ENCODE peak calls at places on chromosomes 4 and X, in four cellular contexts. N, S, Y and W are unnamed samples.

GRCh38 chr4:7070729-7071511 is 3.1 kb upstream of the GRPEL1 start:
- DNase-seq in N (peak), S (peak), Y (peak), W (peak)

GRCh38 chr4:15649914-15650545 is 5.1 kb downstream of the FBXL5 start:
- DNase-seq in N (peak), S (peak), Y (peak), W (peak)

GRCh38 chrX:140057001-140057411 is 91.7 kb upstream of the CXorf66 start:
- DNase-seq in N (peak), S (peak), Y (peak), W (peak)

GRCh38 chrX:40526412-40526811 is 54.4 kb upstream of the ATP6AP2 start:
- DNase-seq in N (no peak), S (no peak), Y (no peak), W (no peak)

GRCh38 chr4:156779774-156780173 is 191.8 kb downstream of the PDGFC start:
- DNase-seq in N (no peak), S (peak), Y (no peak), W (peak)

GRCh38 chr4:140059159-140059558 is 94.8 kb downstream of the MAML3 start:
- DNase-seq in N (no peak), S (no peak), Y (no peak), W (no peak)

GRCh38 chr4:174120446-174121142 is 162.9 kb downstream of the FBXO8 start:
- DNase-seq in N (peak), S (peak), Y (peak), W (peak)

GRCh38 chr4:84530871-84531270 is 31.8 kb upstream of the NKX6-1 start:
- DNase-seq in N (no peak), S (no peak), Y (no peak), W (peak)

GRCh38 chrX:19091596-19091995 is 30.7 kb downstream of the ADGRG2 start:
- DNase-seq in N (no peak), S (no peak), Y (no peak), W (no peak)

GRCh38 chr4:183617075-183617474 is 41.9 kb downstream of the RWDD4 start:
- DNase-seq in N (no peak), S (no peak), Y (no peak), W (no peak)

GRCh38 chrX:83469551-83469950 is 38.5 kb upstream of the POU3F4 start:
- DNase-seq in N (peak), S (no peak), Y (peak), W (no peak)

GRCh38 chr4:148166132-148166531 is 276.1 kb downstream of the NR3C2 start:
- DNase-seq in N (no peak), S (peak), Y (no peak), W (no peak)

GRCh38 chr4:67452100-67452887 is 93.0 kb downstream of the CENPC start:
- DNase-seq in N (no peak), S (no peak), Y (no peak), W (no peak)

GRCh38 chr4:13347517-13348125 is 136.5 kb downstream of the RAB28 start:
- DNase-seq in N (no peak), S (peak), Y (no peak), W (peak)

GRCh38 chr4:8557151-8558076 is 22.8 kb upstream of the GPR78 start:
- DNase-seq in N (no peak), S (no peak), Y (no peak), W (no peak)

GRCh38 chrX:1224954-1225353 is 12.5 kb upstream of the CRLF2 start:
- DNase-seq in N (no peak), S (no peak), Y (no peak), W (no peak)

GRCh38 chr4:48275247-48275646 is 5.6 kb upstream of the TEC start:
- DNase-seq in N (no peak), S (peak), Y (no peak), W (peak)

GRCh38 chr4:25437951-25438350 is 60.9 kb downstream of the ANAPC4 start:
- DNase-seq in N (no peak), S (no peak), Y (no peak), W (no peak)

GRCh38 chr4:79049840-79050520 is 110.7 kb upstream of the PAQR3 start:
- DNase-seq in N (no peak), S (no peak), Y (no peak), W (no peak)

GRCh38 chrX:2708601-2709200 is 17.6 kb downstream of the CD99 start:
- DNase-seq in N (peak), S (no peak), Y (no peak), W (no peak)

GRCh38 chrX:21176927-21177571 is 197.2 kb upstream of the CNKSR2 start:
- DNase-seq in N (no peak), S (peak), Y (no peak), W (no peak)

GRCh38 chr4:47532658-47533057 is 47.6 kb downstream of the ATP10D start:
- DNase-seq in N (no peak), S (no peak), Y (no peak), W (no peak)

GRCh38 chrX:113529425-113530013 is 688.9 kb upstream of the AMOT start:
- DNase-seq in N (no peak), S (no peak), Y (no peak), W (no peak)

GRCh38 chr4:87982036-87982435 is 6.5 kb downstream of the SPP1 start:
- DNase-seq in N (no peak), S (no peak), Y (no peak), W (no peak)

GRCh38 chr4:15396157-15396800 is 31.6 kb upstream of the C1QTNF7 start:
- DNase-seq in N (peak), S (peak), Y (peak), W (peak)

GRCh38 chr4:115275615-115276014 is 162.2 kb upstream of the NDST4 start:
- DNase-seq in N (no peak), S (no peak), Y (no peak), W (no peak)

GRCh38 chr4:68864438-68865177 is 48.8 kb downstream of the UGT2B10 start:
- DNase-seq in N (peak), S (no peak), Y (peak), W (no peak)

GRCh38 chrX:118495958-118496762 is 545 bp downstream of the DOCK11 start:
- DNase-seq in N (peak), S (no peak), Y (peak), W (no peak)

GRCh38 chr4:146520894-146521542 is 722 bp downstream of the SLC10A7 start:
- DNase-seq in N (peak), S (peak), Y (peak), W (peak)

GRCh38 chr4:168612435-168613139 is 115.7 kb downstream of the PALLD start:
- DNase-seq in N (no peak), S (peak), Y (no peak), W (peak)

GRCh38 chrX:103400931-103401330 is 24.6 kb downstream of the BEX3 start:
- DNase-seq in N (no peak), S (no peak), Y (no peak), W (no peak)

GRCh38 chrX:103407776-103408175 is 31.4 kb downstream of the BEX3 start:
- DNase-seq in N (no peak), S (no peak), Y (no peak), W (no peak)

GRCh38 chrX:103406256-103406655 is 29.9 kb downstream of the BEX3 start:
- DNase-seq in N (no peak), S (no peak), Y (no peak), W (no peak)

GRCh38 chrX:103405009-103405333 is 28.6 kb downstream of the BEX3 start:
- DNase-seq in N (no peak), S (no peak), Y (peak), W (no peak)

DNA sequence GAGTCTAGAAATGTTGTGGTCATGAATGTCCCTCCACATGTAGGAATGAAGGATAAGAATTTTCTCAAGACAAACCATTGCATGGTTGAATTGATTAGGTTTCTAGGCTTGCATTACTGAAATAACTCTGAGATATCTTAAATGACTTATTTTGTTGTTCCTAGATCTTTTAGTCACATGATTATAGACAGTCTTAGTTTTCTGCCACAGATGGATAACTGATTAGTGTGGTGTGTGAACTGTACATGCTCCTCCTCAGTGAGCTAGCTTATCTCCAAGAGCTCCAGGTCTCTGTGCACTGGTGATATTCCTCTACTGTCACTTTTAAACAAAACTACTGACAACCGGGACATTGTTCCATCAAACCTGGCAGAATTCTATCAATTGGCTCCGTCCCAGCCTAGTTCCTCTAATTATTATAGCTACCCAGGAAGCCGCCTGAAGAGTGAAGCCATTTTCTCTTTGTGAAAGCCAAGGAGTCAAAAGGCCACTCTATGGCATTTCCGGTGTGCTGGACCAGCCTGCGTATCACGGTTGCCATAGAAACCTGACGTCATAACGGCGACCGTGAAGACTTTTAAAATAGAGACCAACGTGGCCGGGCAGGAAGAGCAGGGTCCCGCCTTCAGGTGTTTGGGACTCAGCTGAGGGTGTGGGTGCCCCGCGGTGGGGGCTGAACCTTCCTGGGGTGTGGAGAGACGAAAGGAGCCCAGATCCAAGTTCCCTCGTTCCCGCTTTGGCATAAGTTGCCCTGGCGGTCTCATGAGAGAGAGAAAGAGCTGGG is 28.1 kb downstream of the BEX3 start:
- DNase-seq in N (peak), S (peak), Y (peak), W (peak)
- TF ChIP-seq CTCF in N (no peak), S (no peak), Y (no peak), W (no peak)

GRCh38 chr4:42767669-42768068 is 110.8 kb upstream of the ATP8A1 start:
- DNase-seq in N (no peak), S (no peak), Y (no peak), W (no peak)

GRCh38 chr4:42768125-42768748 is 111.3 kb upstream of the ATP8A1 start:
- DNase-seq in N (no peak), S (no peak), Y (no peak), W (no peak)
- TF ChIP-seq CTCF in N (no peak), S (no peak), Y (no peak), W (no peak)

GRCh38 chr4:176153124-176153523 is 42.3 kb downstream of the SPATA4 start:
- DNase-seq in N (no peak), S (no peak), Y (no peak), W (no peak)

GRCh38 chr4:176149680-176150079 is 45.7 kb downstream of the SPATA4 start:
- DNase-seq in N (no peak), S (peak), Y (no peak), W (peak)

GRCh38 chr4:176150704-176151103 is 44.7 kb downstream of the SPATA4 start:
- DNase-seq in N (no peak), S (no peak), Y (no peak), W (no peak)

DNA sequence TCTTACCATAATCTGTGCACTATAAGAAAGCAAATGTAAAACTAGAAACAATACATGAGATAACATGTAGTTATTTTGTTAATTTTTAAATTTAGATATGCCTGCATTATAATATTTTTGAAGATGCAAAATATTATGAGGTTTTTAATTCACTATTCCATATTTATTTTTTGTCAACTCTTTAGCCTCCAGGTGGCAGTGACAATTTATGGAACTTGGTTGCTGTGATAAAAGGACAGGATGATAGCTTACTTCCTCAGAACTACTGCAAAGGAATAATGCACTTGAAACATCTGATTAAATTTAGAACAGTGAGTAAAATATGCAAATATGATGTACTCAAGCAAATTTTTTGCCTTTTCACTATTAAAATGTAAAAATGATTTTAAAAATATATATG is 45.1 kb downstream of the SPATA4 start:
- DNase-seq in N (no peak), S (peak), Y (no peak), W (peak)
- TF ChIP-seq CTCF in N (no peak), S (peak), Y (peak), W (peak)

GRCh38 chrX:30489323-30489722 is 88.2 kb downstream of the TASL start:
- DNase-seq in N (no peak), S (no peak), Y (no peak), W (no peak)
- TF ChIP-seq CTCF in N (no peak), S (no peak), Y (peak), W (no peak)